ENCODE peak calls at places on chromosome 21, in four cellular contexts. E, S, N and H are unnamed samples.

GRCh38 chr21:17796037-17796403 is 23.1 kb downstream of the C21orf91 start:
- DNase-seq in E (no peak), S (no peak), N (no peak), H (no peak)

GRCh38 chr21:31470896-31471694 is 127.0 kb upstream of the TIAM1 start:
- DNase-seq in E (no peak), S (no peak), N (no peak), H (no peak)

GRCh38 chr21:14554948-14555347 is 8.8 kb upstream of the SAMSN1 start:
- DNase-seq in E (no peak), S (no peak), N (no peak), H (no peak)

GRCh38 chr21:35128526-35128925 is 79.4 kb upstream of the RUNX1 start:
- DNase-seq in E (no peak), S (no peak), N (no peak), H (no peak)

GRCh38 chr21:44261675-44262295 is at the start of gene DNMT3L:
- DNase-seq in E (no peak), S (no peak), N (no peak), H (no peak)

GRCh38 chr21:15686506-15686905 is 43.3 kb upstream of the USP25 start:
- DNase-seq in E (no peak), S (no peak), N (no peak), H (no peak)

GRCh38 chr21:28885853-28886177 is 106.9 kb downstream of the LTN1 start:
- DNase-seq in E (no peak), S (no peak), N (peak; percentile 41), H (no peak)

GRCh38 chr21:44684483-44684882 is 2.5 kb upstream of the KRTAP12-1 start:
- DNase-seq in E (no peak), S (no peak), N (no peak), H (no peak)

GRCh38 chr21:29939859-29940245 is at the start of gene GRIK1:
- DNase-seq in E (no peak), S (peak; percentile 5), N (no peak), H (no peak)

GRCh38 chr21:14086553-14086952 is 124.2 kb downstream of the LIPI start:
- DNase-seq in E (no peak), S (no peak), N (no peak), H (no peak)

GRCh38 chr21:15121655-15122120 is 56.9 kb upstream of the NRIP1 start:
- DNase-seq in E (no peak), S (no peak), N (no peak), H (no peak)

GRCh38 chr21:17903029-17903806 is 84.1 kb upstream of the C21orf91 start:
- DNase-seq in E (no peak), S (no peak), N (no peak), H (no peak)

GRCh38 chr21:26572668-26573381 is at the start of gene CYYR1:
- DNase-seq in E (no peak), S (no peak), N (no peak), H (no peak)

GRCh38 chr21:36542312-36543101 is 62.6 kb upstream of the CLDN14 start:
- DNase-seq in E (no peak), S (peak; percentile 10), N (no peak), H (no peak)
- TF ChIP-seq CTCF in E (no peak), S (no peak), N (no peak), H (no peak)

GRCh38 chr21:39447264-39447663 is 1.7 kb upstream of the LCA5L start:
- DNase-seq in E (no peak), S (no peak), N (no peak), H (no peak)

GRCh38 chr21:39439232-39439631 is 6.3 kb downstream of the LCA5L start:
- DNase-seq in E (no peak), S (no peak), N (no peak), H (no peak)

GRCh38 chr21:39445339-39446269 is at the start of gene LCA5L:
- DNase-seq in E (peak; percentile 94), S (peak; percentile 83), N (peak; percentile 86), H (peak; percentile 89)

GRCh38 chr21:39444406-39445145 is 1.0 kb downstream of the LCA5L start:
- DNase-seq in E (no peak), S (no peak), N (peak; percentile 23), H (no peak)

GRCh38 chr21:39441502-39442475 is 3.8 kb downstream of the LCA5L start:
- DNase-seq in E (no peak), S (no peak), N (no peak), H (peak; percentile 41)
- TF ChIP-seq CTCF in E (no peak), S (peak; percentile 60), N (peak; percentile 21), H (peak; percentile 36)

DNA sequence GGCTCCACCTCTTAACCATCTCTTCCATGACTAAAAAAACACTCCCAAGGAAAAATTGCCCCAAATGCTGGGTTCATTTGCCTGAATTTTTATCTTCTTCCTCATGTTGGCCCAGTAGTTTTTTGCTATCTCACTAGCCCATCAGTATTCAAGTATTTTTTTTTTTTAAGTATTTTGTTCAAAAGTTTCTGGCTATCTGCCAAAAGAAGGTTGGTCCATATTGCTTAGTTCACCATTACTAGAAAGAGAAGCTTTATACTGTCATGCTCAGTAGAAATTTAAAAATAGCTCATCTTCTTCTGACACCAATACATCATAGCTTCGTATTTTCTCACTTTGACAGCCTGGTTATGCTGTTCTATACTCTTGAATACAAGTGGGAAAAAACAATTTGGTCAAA is 41.0 kb upstream of the PDE9A start:
- DNase-seq in E (no peak), S (no peak), N (no peak), H (no peak)
- TF ChIP-seq CTCF in E (no peak), S (no peak), N (no peak), H (no peak)

DNA sequence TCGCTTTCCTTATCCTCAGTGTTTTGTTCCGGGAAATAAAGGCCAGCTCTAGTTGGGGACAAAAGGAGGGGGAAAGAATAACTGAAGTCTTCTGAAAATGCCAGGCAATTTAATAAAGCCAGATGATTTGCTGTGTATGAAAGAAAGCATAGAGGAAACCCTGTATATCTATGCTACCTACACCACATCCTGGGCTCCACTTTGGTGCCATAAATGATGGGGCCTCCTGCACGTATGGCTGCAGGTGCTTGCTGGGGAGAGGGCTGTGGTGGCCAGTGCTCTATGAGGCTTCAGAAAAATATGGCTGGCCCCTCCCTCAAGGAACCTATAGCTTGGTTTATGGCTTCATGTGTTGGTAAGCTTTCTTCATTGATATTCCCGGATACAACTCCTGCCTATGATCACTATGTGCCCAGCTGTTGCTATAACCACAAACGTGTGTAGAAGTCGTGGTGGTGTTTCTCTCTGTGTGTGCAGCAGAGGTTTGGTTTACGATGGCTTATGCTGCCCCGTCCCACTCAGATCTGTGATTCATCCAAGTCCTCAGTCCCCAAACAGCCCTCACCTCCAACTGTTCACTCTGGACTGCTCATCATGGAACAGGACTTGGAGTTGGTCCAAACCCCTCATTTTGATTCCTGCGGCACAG is 59.5 kb downstream of the BACE2 start:
- DNase-seq in E (no peak), S (no peak), N (no peak), H (no peak)
- TF ChIP-seq CTCF in E (no peak), S (no peak), N (no peak), H (no peak)

GRCh38 chr21:45792682-45793383 is 149.3 kb downstream of the PCBP3 start:
- DNase-seq in E (no peak), S (no peak), N (no peak), H (no peak)
- TF ChIP-seq CTCF in E (no peak), S (no peak), N (no peak), H (no peak)